ENCODE peak calls at places on chromosomes 2 and 18, in six cellular contexts. S is GM12892, N is K562, E is sigmoid colon, O is endothelial cell of umbilical vein, B is HCT116. D is an unnamed sample.

GRCh38 chr18:79526468-79527460 is 131.0 kb downstream of the NFATC1 start:
- DNase-seq in O (peak; percentile 18), S (no peak), N (no peak), E (peak; percentile 79), B (no peak), D (no peak)

GRCh38 chr2:183665403-183665802 is 541.2 kb downstream of the NUP35 start:
- DNase-seq in B (no peak), E (no peak), S (no peak), O (no peak), N (no peak), D (no peak)

GRCh38 chr2:118433566-118433965 is 345.3 kb downstream of the INSIG2 start:
- DNase-seq in N (no peak), O (no peak), E (no peak), S (no peak), B (no peak), D (no peak)

GRCh38 chr18:53281406-53281805 is 941.4 kb downstream of the DCC start:
- DNase-seq in S (no peak), E (no peak), B (no peak), O (no peak), N (no peak), D (no peak)

GRCh38 chr2:85920810-85921545 is 32.2 kb upstream of the ST3GAL5 start:
- DNase-seq in O (peak; percentile 11), E (no peak), B (no peak), S (no peak), N (peak; percentile 24), D (no peak)

GRCh38 chr2:41926614-41927580 is 120.9 kb upstream of the PKDCC start:
- DNase-seq in S (no peak), B (no peak), N (no peak), O (no peak), E (peak; percentile 95), D (no peak)

GRCh38 chr2:96636772-96637171 is 1.3 kb downstream of the KANSL3 start:
- DNase-seq in O (peak; percentile 44), S (no peak), E (no peak), B (no peak), N (no peak), D (peak; percentile 32)

GRCh38 chr2:139411236-139411635 is 631.0 kb upstream of the NXPH2 start:
- DNase-seq in O (no peak), S (no peak), N (no peak), E (no peak), B (no peak), D (no peak)

GRCh38 chr2:148875387-148876051 is 492 bp downstream of the KIF5C start:
- DNase-seq in N (no peak), S (peak; percentile 26), E (no peak), B (no peak), O (no peak), D (peak; percentile 68)

GRCh38 chr2:240396623-240397541 is 38.6 kb upstream of the GPC1 start:
- DNase-seq in N (no peak), S (no peak), B (no peak), E (peak; percentile 52), O (no peak), D (no peak)

GRCh38 chr2:29106980-29107388 is 8.2 kb upstream of the CLIP4 start:
- DNase-seq in B (peak; percentile 75), S (no peak), E (no peak), N (no peak), O (no peak), D (no peak)

GRCh38 chr18:22056962-22057361 is 112.4 kb upstream of the GATA6 start:
- DNase-seq in S (no peak), B (no peak), E (no peak), O (no peak), N (no peak), D (no peak)

GRCh38 chr2:96537066-96537733 is 648 bp downstream of the ARID5A start:
- DNase-seq in E (peak; percentile 87), B (no peak), S (peak; percentile 77), N (peak; percentile 58), O (peak; percentile 64), D (peak; percentile 69)

GRCh38 chr2:160970052-160970846 is 190.0 kb upstream of the TANK start:
- DNase-seq in B (peak; percentile 55), S (no peak), N (peak; percentile 20), O (peak; percentile 90), E (no peak), D (peak; percentile 69)

GRCh38 chr2:121052507-121052906 is 232.5 kb downstream of the TFCP2L1 start:
- DNase-seq in S (no peak), E (no peak), N (no peak), O (no peak), B (no peak), D (no peak)

GRCh38 chr2:104866883-104867350 is 13.0 kb downstream of the POU3F3 start:
- DNase-seq in E (no peak), O (no peak), N (no peak), B (no peak), S (no peak), D (no peak)

GRCh38 chr2:238128061-238129040 is 10.1 kb upstream of the KLHL30 start:
- DNase-seq in B (no peak), S (no peak), N (no peak), O (no peak), E (no peak), D (no peak)

GRCh38 chr2:46794693-46795317 is 120.8 kb downstream of the MCFD2 start:
- DNase-seq in S (no peak), O (no peak), E (no peak), N (no peak), B (no peak), D (no peak)

GRCh38 chr2:197926673-197927072 is 122.3 kb downstream of the PLCL1 start:
- DNase-seq in O (no peak), N (no peak), S (no peak), E (no peak), B (no peak), D (no peak)

GRCh38 chr2:127586746-127587295 is 51.3 kb downstream of the MYO7B start:
- DNase-seq in B (no peak), E (no peak), S (no peak), N (no peak), O (no peak), D (no peak)

GRCh38 chr2:64987963-64988419 is 1.2 kb upstream of the SLC1A4 start:
- DNase-seq in S (no peak), N (no peak), E (no peak), O (peak; percentile 91), B (no peak), D (no peak)

GRCh38 chr2:105790467-105791118 is 45.9 kb downstream of the NCK2 start:
- DNase-seq in E (no peak), S (no peak), O (no peak), B (no peak), N (no peak), D (no peak)

GRCh38 chr2:172196768-172197322 is 94.1 kb upstream of the DLX2 start:
- DNase-seq in N (no peak), S (no peak), O (no peak), E (no peak), B (no peak), D (no peak)

GRCh38 chr2:98552499-98553179 is 55.7 kb downstream of the COA5 start:
- DNase-seq in E (no peak), S (no peak), B (no peak), N (no peak), O (no peak), D (no peak)

GRCh38 chr2:39697480-39697879 is 31.8 kb downstream of the TMEM178A start:
- DNase-seq in S (no peak), O (peak; percentile 10), E (no peak), B (no peak), N (no peak), D (no peak)

GRCh38 chr2:205682239-205683021 is at the start of gene NRP2:
- DNase-seq in O (peak; percentile 93), S (peak; percentile 44), B (peak; percentile 21), N (peak; percentile 15), E (peak; percentile 98), D (peak; percentile 86)
- TF ChIP-seq POLR2AphosphoS5 in O (peak; percentile 91), S (no peak), B (no peak), N (no peak), E (peak; percentile 99), D (peak; percentile 93)

GRCh38 chr2:174607989-174608865 is 10.6 kb upstream of the WIPF1 start:
- DNase-seq in N (no peak), O (no peak), B (no peak), S (no peak), E (no peak), D (peak; percentile 46)

GRCh38 chr2:174608866-174609214 is 11.2 kb upstream of the WIPF1 start:
- DNase-seq in N (no peak), E (no peak), O (no peak), S (no peak), B (no peak), D (no peak)

GRCh38 chr2:174607584-174607983 is 10.0 kb upstream of the WIPF1 start:
- DNase-seq in S (no peak), O (no peak), N (no peak), B (no peak), E (no peak), D (no peak)

GRCh38 chr2:174605687-174606086 is 8.1 kb upstream of the WIPF1 start:
- DNase-seq in S (no peak), O (peak; percentile 34), B (peak; percentile 6), E (no peak), N (no peak), D (no peak)

DNA sequence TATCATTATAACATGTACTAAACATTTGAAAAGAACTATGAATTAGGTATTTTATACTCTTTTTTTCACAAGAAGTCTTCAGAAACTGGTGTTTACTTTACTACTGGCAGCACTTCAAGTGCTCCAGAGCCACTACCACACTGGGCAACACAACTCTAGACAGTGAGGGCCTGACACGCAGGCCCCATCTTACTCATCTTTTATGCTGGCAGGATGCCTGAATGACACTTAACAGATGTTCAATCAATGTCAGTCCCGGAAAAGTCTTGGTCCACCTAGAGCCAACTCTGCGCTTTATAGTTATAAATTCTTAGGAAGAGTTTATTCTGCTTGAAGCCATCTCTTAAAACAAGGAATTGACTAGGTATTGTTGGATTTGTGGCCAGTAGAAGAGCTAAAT is 8.7 kb upstream of the WIPF1 start:
- DNase-seq in N (no peak), E (peak; percentile 82), B (no peak), O (no peak), S (no peak), D (peak; percentile 32)
- TF ChIP-seq POLR2AphosphoS5 in N (no peak), E (peak; percentile 76), B (no peak), O (no peak), S (no peak), D (peak; percentile 61)

DNA sequence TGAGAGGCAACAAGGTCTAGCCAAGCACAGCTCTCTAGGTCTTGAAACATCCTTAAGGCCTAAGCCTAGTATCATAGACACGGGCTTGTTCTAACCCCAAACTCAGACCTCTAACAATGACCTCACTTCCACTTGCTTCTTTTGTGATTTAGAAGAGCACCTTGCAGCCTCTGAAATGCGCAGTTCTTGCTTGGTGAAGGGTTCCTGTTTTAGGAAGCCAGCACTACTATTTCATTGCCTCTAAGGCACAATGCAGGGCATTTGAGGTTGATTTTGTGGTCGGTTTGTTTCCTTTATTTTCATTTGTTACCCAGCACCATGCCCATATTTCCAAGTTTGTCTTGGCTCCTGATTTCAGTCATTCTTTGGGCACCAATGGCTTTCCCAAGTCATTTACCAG is 117.0 kb upstream of the CYP1B1 start:
- DNase-seq in S (no peak), B (no peak), O (no peak), N (no peak), E (no peak), D (no peak)
- TF ChIP-seq POLR2AphosphoS5 in S (no peak), B (no peak), O (no peak), N (no peak), E (no peak), D (no peak)

DNA sequence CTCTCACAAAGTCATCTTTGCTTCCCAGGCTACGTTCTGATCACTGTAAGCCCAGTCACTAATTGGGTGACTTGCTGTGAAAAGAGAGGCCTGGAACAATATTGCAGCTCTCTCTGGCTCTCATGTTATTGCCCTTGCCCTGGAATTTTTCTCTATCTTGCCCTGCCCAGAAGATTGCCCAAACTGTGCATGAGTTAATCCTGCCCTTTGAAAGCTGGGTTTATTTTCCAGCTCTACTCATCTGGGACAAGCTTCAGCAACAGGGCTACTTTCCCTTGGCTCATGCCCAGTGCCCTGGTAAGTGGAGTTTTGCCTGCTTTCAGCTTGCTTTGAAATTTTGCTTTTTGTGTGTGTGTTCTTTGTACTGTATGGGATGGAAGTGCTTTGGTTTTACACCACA is 6.9 kb upstream of the EHBP1 start:
- DNase-seq in B (no peak), E (no peak), O (no peak), N (no peak), S (no peak), D (no peak)
- TF ChIP-seq POLR2AphosphoS5 in B (no peak), E (no peak), O (no peak), N (no peak), S (no peak), D (no peak)